ENCODE peak calls at places on chromosomes 4 and X, in nine cellular contexts. O is activated CD8-positive, alpha-beta memory T cell treated with anti-CD3 and anti-CD28 coated beads, Interleukin-2, amount 50 U/mL, for 48 hours; V is colonic mucosa; C is HFF-Myc; D is SK-N-MC; X is smooth muscle cell of the brain vasculature; I is SHP77; S is NCI-H2081; J is stimulated activated CD8-positive, alpha-beta memory T cell treated with anti-CD3 and anti-CD28 coated beads, Interleukin-4, amount 100 ng/mL, for 1 hour. Z is an unnamed sample.

GRCh38 chrX:101287402-101287801 is 3.7 kb downstream of the TAF7L start:
- DNase-seq in D (peak), S (peak), I (peak), V (peak), X (peak), J (no peak), O (no peak), C (peak), Z (peak)

GRCh38 chrX:154411322-154411980 is at the start of gene TAFAZZIN:
- DNase-seq in C (no peak), S (peak), V (peak), X (no peak), O (peak), I (peak), J (no peak), D (no peak), Z (peak)

GRCh38 chr4:66300336-66300934 is 630.1 kb upstream of the EPHA5 start:
- DNase-seq in D (no peak), I (no peak), J (no peak), S (no peak), V (no peak), X (no peak), O (no peak), C (no peak), Z (no peak)

GRCh38 chr4:110046588-110047049 is 133.9 kb downstream of the EGF start:
- DNase-seq in S (no peak), J (no peak), C (peak), V (no peak), I (no peak), D (no peak), O (no peak), X (no peak), Z (no peak)

GRCh38 chrX:3518870-3519269 is 172.4 kb upstream of the MXRA5 start:
- DNase-seq in O (no peak), V (peak), J (no peak), D (no peak), I (no peak), S (no peak), X (peak), C (no peak), Z (peak)

GRCh38 chr4:6322761-6323566 is 53.3 kb downstream of the WFS1 start:
- DNase-seq in C (no peak), O (no peak), V (no peak), J (no peak), I (no peak), X (no peak), S (no peak), D (no peak), Z (no peak)

GRCh38 chr4:114911141-114911540 is 202.3 kb downstream of the NDST4 start:
- DNase-seq in X (no peak), J (no peak), D (no peak), S (no peak), V (no peak), C (no peak), O (no peak), I (no peak), Z (no peak)

GRCh38 chrX:45322382-45322781 is 121.7 kb upstream of the DIPK2B start:
- DNase-seq in C (peak), I (no peak), J (no peak), D (peak), O (no peak), S (peak), V (peak), X (peak), Z (peak)

GRCh38 chr4:125097729-125098128 is 217.0 kb upstream of the FAT4 start:
- DNase-seq in C (no peak), S (no peak), X (no peak), I (no peak), J (no peak), V (no peak), D (peak), O (no peak), Z (no peak)

Z was measured in AG08395.